ENCODE peak calls at places on chromosomes 16 and 17, in four cellular contexts. One of them, this sample, is unnamed. For H4K20me1, the result is how much of the 10 kb centered on the place peaks cover.

GRCh38 chr17:21680366-21680765 is 12.0 kb upstream of the KCNJ18 start:
- DNase-seq in HCT116: no peak
- DNase-seq in hepatocyte: no peak
- DNase-seq in fibroblast of lung: no peak
- DNase-seq in this sample: no peak

GRCh38 chr17:43533699-43534098 is 12.4 kb downstream of the ETV4 start:
- DNase-seq in HCT116: no peak
- DNase-seq in hepatocyte: no peak
- DNase-seq in fibroblast of lung: no peak
- DNase-seq in this sample: no peak

GRCh38 chr17:52930145-52930544 is 771.6 kb upstream of the CA10 start:
- DNase-seq in HCT116: no peak
- DNase-seq in hepatocyte: no peak
- DNase-seq in fibroblast of lung: no peak
- DNase-seq in this sample: no peak

GRCh38 chr16:83705856-83706255 is 101.9 kb upstream of the HSBP1 start:
- DNase-seq in HCT116: no peak
- DNase-seq in hepatocyte: no peak
- DNase-seq in fibroblast of lung: peak
- DNase-seq in this sample: no peak

GRCh38 chr17:8337802-8338744 is 1.6 kb upstream of the ODF4 start:
- DNase-seq in HCT116: no peak
- DNase-seq in hepatocyte: no peak
- DNase-seq in fibroblast of lung: no peak
- DNase-seq in this sample: no peak

GRCh38 chr17:62049299-62049698 is 15.8 kb downstream of the MED13 start:
- DNase-seq in HCT116: no peak
- DNase-seq in hepatocyte: no peak
- DNase-seq in fibroblast of lung: no peak
- DNase-seq in this sample: no peak

GRCh38 chr16:716250-716607 is 1.3 kb downstream of the METRN start:
- DNase-seq in HCT116: no peak
- DNase-seq in hepatocyte: no peak
- DNase-seq in fibroblast of lung: peak
- DNase-seq in this sample: no peak

GRCh38 chr17:45288825-45289224 is 26.9 kb upstream of the SPATA32 start:
- DNase-seq in HCT116: no peak
- DNase-seq in hepatocyte: no peak
- DNase-seq in fibroblast of lung: peak
- DNase-seq in this sample: no peak

GRCh38 chr16:87133112-87133850 is 183.9 kb downstream of the C16orf95 start:
- DNase-seq in HCT116: no peak
- DNase-seq in hepatocyte: no peak
- DNase-seq in fibroblast of lung: no peak
- DNase-seq in this sample: no peak

GRCh38 chr17:17890773-17891759 is 54.3 kb upstream of the SREBF1 start:
- DNase-seq in HCT116: peak
- DNase-seq in hepatocyte: peak
- DNase-seq in fibroblast of lung: peak
- DNase-seq in this sample: peak

GRCh38 chr16:15553313-15554088 is 89.5 kb downstream of the MARF1 start:
- DNase-seq in HCT116: no peak
- DNase-seq in hepatocyte: no peak
- DNase-seq in fibroblast of lung: peak
- DNase-seq in this sample: no peak

GRCh38 chr17:37361543-37361942 is 14.2 kb upstream of the C17orf78 start:
- DNase-seq in HCT116: no peak
- DNase-seq in hepatocyte: peak
- DNase-seq in fibroblast of lung: no peak
- DNase-seq in this sample: no peak

GRCh38 chr16:19196871-19197270 is 28.8 kb downstream of the SYT17 start:
- DNase-seq in HCT116: no peak
- DNase-seq in hepatocyte: no peak
- DNase-seq in fibroblast of lung: peak
- DNase-seq in this sample: no peak

GRCh38 chr17:4582101-4582501 is 2.2 kb upstream of the SMTNL2 start:
- DNase-seq in HCT116: no peak
- DNase-seq in hepatocyte: no peak
- DNase-seq in fibroblast of lung: no peak
- DNase-seq in this sample: no peak

GRCh38 chr16:13014516-13014915 is 113.1 kb downstream of the SHISA9 start:
- DNase-seq in HCT116: no peak
- DNase-seq in hepatocyte: no peak
- DNase-seq in fibroblast of lung: no peak
- DNase-seq in this sample: no peak

GRCh38 chr17:43578699-43579569 is 32.8 kb upstream of the ETV4 start:
- DNase-seq in HCT116: no peak
- DNase-seq in hepatocyte: peak
- DNase-seq in fibroblast of lung: peak
- DNase-seq in this sample: peak

GRCh38 chr17:77424585-77425344 is 284.0 kb downstream of the SEC14L1 start:
- DNase-seq in HCT116: no peak
- DNase-seq in hepatocyte: peak
- DNase-seq in fibroblast of lung: peak
- DNase-seq in this sample: peak

DNA sequence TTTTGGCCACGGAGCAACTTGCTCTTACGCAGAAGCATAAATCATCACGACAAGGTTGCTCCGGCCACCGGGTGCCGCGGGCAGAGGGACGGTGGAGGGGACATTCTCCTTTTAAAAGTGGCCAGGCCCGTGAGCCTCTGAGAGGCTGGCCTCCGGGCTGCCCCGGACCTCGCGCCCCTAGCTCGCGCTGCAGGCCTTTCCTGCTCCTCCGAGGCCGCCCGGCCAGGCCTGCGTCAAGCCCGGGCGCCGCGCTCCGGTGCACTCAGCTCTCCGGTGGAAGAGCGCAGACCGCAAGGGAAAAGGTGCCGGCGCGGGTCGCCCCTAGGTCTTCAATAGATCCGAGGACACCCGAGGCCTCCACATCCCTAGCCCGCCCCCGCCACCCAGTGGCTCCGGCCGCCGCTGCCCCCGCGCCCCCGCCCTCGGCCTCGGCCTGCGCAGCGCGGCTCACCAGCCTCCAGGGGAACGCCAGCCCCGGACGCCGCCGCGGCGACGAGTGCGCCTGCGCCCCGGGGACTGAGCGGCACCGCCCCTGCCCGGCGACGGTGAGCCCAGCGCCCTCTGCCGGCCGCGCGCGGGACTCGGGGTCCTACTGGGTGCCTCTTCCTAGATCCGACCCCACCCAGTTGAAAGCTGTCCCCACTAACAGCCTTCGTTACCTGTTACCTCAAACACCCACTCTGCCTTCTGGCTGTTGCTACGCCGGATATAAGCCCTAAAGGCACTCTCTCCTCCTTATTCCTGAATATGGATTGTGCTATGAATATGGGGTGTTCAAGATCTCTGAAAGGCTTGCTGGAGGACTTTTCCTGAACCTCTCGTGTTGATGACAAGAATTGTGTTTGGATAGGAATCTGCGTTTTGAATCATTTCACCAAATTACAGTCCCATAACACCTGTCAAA is at the start of gene LYRM9:
- DNase-seq in HCT116: peak
- DNase-seq in hepatocyte: peak
- DNase-seq in fibroblast of lung: peak
- DNase-seq in this sample: peak
- H4K20me1 ChIP-seq in HCT116: under half
- H4K20me1 ChIP-seq in hepatocyte: under half
- H4K20me1 ChIP-seq in fibroblast of lung: under half
- H4K20me1 ChIP-seq in this sample: under half

GRCh38 chr17:13321932-13322701 is 279.6 kb downstream of the HS3ST3A1 start:
- DNase-seq in HCT116: no peak
- DNase-seq in hepatocyte: peak
- DNase-seq in fibroblast of lung: no peak
- DNase-seq in this sample: no peak
- H3K4me2 ChIP-seq in HCT116: no peak
- H3K4me2 ChIP-seq in hepatocyte: no peak
- H3K4me2 ChIP-seq in fibroblast of lung: no peak
- H3K4me2 ChIP-seq in this sample: no peak

GRCh38 chr17:57328109-57328882 is 72.0 kb downstream of the MSI2 start:
- DNase-seq in HCT116: no peak
- DNase-seq in hepatocyte: no peak
- DNase-seq in fibroblast of lung: no peak
- DNase-seq in this sample: no peak
- H4K20me1 ChIP-seq in HCT116: under half
- H4K20me1 ChIP-seq in hepatocyte: under half
- H4K20me1 ChIP-seq in fibroblast of lung: under half
- H4K20me1 ChIP-seq in this sample: under half

GRCh38 chr17:49715221-49715620 is 7.5 kb upstream of the SLC35B1 start:
- DNase-seq in HCT116: no peak
- DNase-seq in hepatocyte: no peak
- DNase-seq in fibroblast of lung: no peak
- DNase-seq in this sample: no peak
- H3K4me2 ChIP-seq in HCT116: no peak
- H3K4me2 ChIP-seq in hepatocyte: no peak
- H3K4me2 ChIP-seq in fibroblast of lung: no peak
- H3K4me2 ChIP-seq in this sample: no peak

DNA sequence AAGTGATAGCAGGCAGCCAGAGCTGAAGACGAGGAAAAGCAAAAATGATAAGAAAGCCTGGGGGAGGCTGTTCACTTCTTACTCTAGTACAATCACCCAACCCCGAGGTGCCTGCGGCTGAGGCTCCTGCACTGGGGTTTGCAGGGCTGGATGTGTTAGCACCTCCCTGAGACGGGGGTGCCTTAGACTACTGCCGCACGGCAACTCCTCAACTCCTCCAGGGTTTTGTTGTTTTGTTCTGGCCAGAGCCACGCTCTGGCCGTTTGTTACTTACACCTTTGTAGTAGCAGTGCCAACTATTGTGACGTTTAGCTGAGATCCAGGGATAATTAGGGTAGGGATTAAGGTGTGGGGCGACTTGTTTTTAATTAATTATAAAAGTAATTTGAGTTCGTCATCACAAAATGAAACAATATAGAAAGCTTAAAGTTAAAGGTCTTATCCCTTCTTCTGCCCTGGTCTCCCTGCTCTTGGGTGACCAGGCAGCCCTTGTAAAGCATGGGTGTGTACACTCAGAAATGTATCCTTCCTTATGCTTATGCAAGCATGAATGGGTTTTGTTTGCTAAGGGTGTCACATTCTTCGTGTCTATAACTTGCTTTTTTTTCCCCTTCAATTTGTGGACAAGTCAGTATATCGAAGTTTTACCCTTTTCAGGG is 51.3 kb downstream of the LDHD start:
- DNase-seq in HCT116: no peak
- DNase-seq in hepatocyte: peak
- DNase-seq in fibroblast of lung: no peak
- DNase-seq in this sample: no peak
- H4K20me1 ChIP-seq in HCT116: under half
- H4K20me1 ChIP-seq in hepatocyte: under half
- H4K20me1 ChIP-seq in fibroblast of lung: under half
- H4K20me1 ChIP-seq in this sample: under half

DNA sequence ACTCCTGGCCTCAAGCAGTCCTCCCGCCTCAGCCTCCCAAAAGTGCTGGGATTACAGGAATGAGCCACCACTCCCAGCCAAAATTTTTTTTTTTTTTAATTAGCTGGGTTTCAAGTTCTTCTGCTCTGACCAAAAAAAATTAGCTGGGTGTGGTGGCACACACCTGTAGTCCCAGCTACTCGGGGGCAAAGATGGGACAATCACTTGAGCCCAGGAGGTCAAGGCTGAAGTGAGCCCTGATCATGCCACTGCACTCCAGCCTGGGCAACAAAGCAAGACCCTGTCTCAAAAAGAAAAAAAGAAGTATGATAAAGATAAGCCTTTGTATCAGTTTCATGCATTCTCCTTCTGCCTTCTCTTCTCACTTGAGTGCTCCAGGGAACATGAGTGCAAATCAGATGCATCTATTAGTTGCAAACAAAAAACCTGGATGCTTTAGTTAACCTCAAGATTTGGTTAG is 1.9 kb downstream of the NQO1 start:
- DNase-seq in HCT116: no peak
- DNase-seq in hepatocyte: no peak
- DNase-seq in fibroblast of lung: no peak
- DNase-seq in this sample: no peak
- H3K4me2 ChIP-seq in HCT116: peak
- H3K4me2 ChIP-seq in hepatocyte: peak
- H3K4me2 ChIP-seq in fibroblast of lung: peak
- H3K4me2 ChIP-seq in this sample: peak

DNA sequence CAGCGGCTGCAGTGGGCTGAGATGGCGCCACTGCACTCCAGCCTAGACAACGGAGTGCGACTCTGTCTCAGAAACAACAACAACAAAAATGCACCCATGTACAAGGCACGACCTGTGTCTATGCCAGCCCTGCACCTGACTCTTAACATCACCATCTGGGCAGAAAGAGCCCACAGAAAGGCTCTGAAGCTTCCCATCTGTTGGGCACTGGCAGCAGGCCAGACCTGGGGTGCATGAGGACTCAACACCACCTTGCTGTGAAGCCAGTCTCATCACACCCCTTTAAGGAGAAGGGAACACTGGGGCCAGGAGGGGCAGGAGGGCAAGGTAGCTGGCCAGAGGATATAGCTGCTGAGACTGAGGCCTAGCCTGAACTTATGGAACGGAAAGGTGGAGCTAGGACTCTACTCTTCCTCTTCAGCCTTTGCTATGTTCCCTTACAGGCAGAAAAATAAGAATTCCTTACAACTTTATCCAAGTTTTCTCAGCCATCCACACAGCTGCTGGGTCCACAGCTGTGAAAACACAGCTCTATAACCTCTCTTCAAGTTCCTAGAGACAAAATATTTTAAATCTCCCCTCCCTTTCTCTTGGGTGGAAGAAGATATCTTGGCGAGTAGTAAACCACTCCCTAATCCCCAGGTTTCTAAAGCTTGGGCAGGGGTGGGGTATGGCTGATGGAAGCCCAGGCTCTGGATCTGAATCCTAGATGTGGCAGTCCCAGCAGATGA is 2.8 kb downstream of the ELOB start:
- DNase-seq in HCT116: no peak
- DNase-seq in hepatocyte: no peak
- DNase-seq in fibroblast of lung: no peak
- DNase-seq in this sample: no peak
- H4K20me1 ChIP-seq in HCT116: under half
- H4K20me1 ChIP-seq in hepatocyte: under half
- H4K20me1 ChIP-seq in fibroblast of lung: under half
- H4K20me1 ChIP-seq in this sample: under half

DNA sequence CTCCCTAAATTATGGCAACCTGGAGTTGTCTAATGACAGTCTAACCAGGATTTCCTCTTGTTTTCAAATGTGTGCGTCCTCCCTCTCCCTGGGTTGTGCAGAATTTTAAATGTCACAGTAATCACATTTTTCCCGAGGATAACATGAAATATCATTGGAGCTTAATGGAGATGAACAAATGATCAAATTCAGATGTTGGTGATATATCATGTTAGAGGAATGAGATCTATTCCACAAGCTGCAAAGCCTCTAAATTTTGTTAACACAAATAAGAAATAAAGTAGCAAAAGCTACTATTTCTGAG is 86.9 kb upstream of the HLF start:
- DNase-seq in HCT116: no peak
- DNase-seq in hepatocyte: no peak
- DNase-seq in fibroblast of lung: no peak
- DNase-seq in this sample: no peak
- H3K4me2 ChIP-seq in HCT116: no peak
- H3K4me2 ChIP-seq in hepatocyte: no peak
- H3K4me2 ChIP-seq in fibroblast of lung: no peak
- H3K4me2 ChIP-seq in this sample: no peak

GRCh38 chr16:49876716-49877129 is 20.8 kb upstream of the ZNF423 start:
- DNase-seq in HCT116: no peak
- DNase-seq in hepatocyte: peak
- DNase-seq in fibroblast of lung: no peak
- DNase-seq in this sample: no peak
- H4K20me1 ChIP-seq in HCT116: under half
- H4K20me1 ChIP-seq in hepatocyte: under half
- H4K20me1 ChIP-seq in fibroblast of lung: under half
- H4K20me1 ChIP-seq in this sample: under half

This sample was measured in OCI-LY7.